ENCODE peak calls at places on chromosomes 12 and 14, in five cellular contexts. W, N, E, K and S are unnamed samples.

GRCh38 chr14:94906577-94906976 is 136.7 kb upstream of the GSC start:
- DNase-seq in W (no peak), N (no peak), E (no peak), K (no peak), S (no peak)

GRCh38 chr14:91396959-91397815 is 20.4 kb downstream of the CCDC88C start:
- DNase-seq in W (no peak), N (no peak), E (no peak), K (no peak), S (peak)

GRCh38 chr12:44654641-44655625 is 221.2 kb downstream of the NELL2 start:
- DNase-seq in W (no peak), N (no peak), E (no peak), K (no peak), S (peak)

GRCh38 chr14:32513571-32514009 is 184.5 kb downstream of the AKAP6 start:
- DNase-seq in W (peak), N (no peak), E (no peak), K (no peak), S (no peak)

GRCh38 chr14:66643344-66643743 is 135.4 kb downstream of the GPHN start:
- DNase-seq in W (peak), N (no peak), E (no peak), K (no peak), S (no peak)

GRCh38 chr12:15982471-15982870 is 71.3 kb downstream of the DERA start:
- DNase-seq in W (peak), N (peak), E (no peak), K (no peak), S (peak)

GRCh38 chr14:93619176-93619793 is 169.0 kb downstream of the PRIMA1 start:
- DNase-seq in W (peak), N (peak), E (peak), K (peak), S (peak)

GRCh38 chr12:119804011-119804641 is 73.0 kb downstream of the CIT start:
- DNase-seq in W (peak), N (peak), E (peak), K (peak), S (no peak)

GRCh38 chr12:77120695-77121094 is 55.3 kb upstream of the E2F7 start:
- DNase-seq in W (peak), N (no peak), E (no peak), K (no peak), S (no peak)
- H3K4me2 ChIP-seq in W (peak), N (peak), E (no peak), K (no peak), S (no peak)

GRCh38 chr14:77426396-77426795 is 3.1 kb upstream of the NOXRED1 start:
- DNase-seq in W (no peak), N (no peak), E (no peak), K (no peak), S (no peak)
- H3K4me3 ChIP-seq in W (no peak), N (no peak), E (no peak), K (no peak), S (no peak)

GRCh38 chr14:68482772-68483395 is 310.0 kb downstream of the ZFP36L1 start:
- DNase-seq in W (no peak), N (no peak), E (no peak), K (no peak), S (no peak)
- H3K4me2 ChIP-seq in W (no peak), N (no peak), E (no peak), K (no peak), S (no peak)

DNA sequence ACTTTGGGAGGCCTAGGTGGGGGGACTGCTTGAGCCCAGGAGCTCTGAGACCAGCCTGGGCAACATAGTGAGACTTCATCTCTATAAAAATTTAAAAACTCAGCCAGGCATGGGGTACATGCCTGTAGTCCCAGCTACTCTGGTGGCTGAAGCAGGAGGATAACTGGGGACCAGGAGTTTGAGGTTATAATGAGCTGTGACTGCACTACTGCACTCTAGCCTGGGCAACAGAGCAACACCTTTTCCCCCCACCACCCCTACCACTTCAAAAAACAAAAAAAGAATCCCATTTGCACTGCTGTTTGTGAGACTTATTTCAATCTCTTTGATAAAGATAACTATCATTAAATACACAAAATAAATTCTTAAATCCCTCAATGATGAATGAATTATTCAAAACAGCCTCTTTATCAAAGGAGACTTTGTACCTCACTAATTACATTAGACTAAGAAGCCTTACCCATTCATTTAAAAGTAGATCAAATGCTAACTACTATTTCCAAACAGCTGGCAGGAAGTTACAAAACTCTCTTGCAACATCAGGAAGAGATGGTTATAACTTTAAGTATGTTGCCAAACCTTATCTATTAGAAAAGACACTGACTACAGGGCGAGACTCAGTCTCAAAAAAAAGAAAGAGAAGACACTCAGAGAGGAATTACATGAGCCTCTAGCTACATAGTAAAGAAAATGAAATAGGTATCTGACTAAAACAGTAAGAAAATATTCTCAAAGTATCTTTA is 14.7 kb downstream of the BLTP3B start:
- DNase-seq in W (peak), N (no peak), E (no peak), K (no peak), S (peak)
- H3K4me3 ChIP-seq in W (no peak), N (no peak), E (no peak), K (no peak), S (no peak)

DNA sequence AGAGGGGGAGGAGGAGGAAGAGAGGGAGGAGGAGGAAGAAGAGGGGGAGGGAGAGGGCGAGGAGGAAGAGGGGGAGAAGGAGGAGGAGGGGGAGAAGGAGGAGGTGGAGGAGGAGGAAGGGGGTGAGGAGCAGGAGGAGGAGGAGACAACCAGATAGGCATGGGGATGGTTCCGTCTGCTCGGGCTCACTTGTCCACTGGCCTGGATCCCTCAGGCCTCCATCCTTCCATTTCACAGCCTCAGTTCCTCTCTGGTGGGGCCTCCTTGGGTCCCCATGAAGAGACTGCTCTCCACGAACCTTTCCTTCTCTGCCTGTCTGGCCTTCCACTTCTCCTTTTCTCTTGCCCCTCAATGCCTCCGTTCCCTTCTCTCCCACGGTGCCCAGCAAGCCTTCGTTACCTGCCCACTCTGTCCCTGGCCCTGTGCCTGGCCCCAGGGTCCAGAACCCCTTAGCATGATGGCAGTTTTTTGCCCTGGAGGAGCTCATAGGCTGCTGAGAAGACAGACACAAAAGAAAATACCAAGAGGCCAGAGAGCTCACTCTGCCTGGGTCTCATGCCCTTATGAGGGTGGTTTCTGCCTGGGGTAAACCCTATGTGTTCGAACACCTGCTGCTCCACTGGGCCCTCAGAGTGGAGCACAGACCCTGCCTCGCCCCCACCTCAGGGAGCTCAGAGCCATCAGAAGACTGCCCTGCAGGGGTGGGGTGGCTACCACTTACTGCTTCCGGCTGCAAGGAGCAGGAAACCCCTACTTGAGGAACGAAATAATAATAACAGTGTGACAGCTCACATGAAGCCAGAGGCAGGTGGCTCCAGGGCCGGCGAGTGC is 11.7 kb upstream of the CACNA2D4 start:
- DNase-seq in W (no peak), N (no peak), E (no peak), K (no peak), S (no peak)
- H3K4me2 ChIP-seq in W (no peak), N (no peak), E (no peak), K (no peak), S (peak)

GRCh38 chr12:89451876-89452275 is 72.7 kb downstream of the GALNT4 start:
- DNase-seq in W (peak), N (no peak), E (no peak), K (no peak), S (no peak)
- H3K4me3 ChIP-seq in W (no peak), N (no peak), E (no peak), K (no peak), S (no peak)

GRCh38 chr14:59360923-59361794 is 104.0 kb downstream of the GPR135 start:
- DNase-seq in W (peak), N (peak), E (peak), K (peak), S (peak)

GRCh38 chr14:59356783-59357182 is 108.4 kb downstream of the GPR135 start:
- DNase-seq in W (no peak), N (no peak), E (no peak), K (no peak), S (peak)

GRCh38 chr14:59359451-59360124 is 105.6 kb downstream of the GPR135 start:
- DNase-seq in W (no peak), N (no peak), E (no peak), K (no peak), S (peak)

GRCh38 chr14:59358105-59358504 is 107.1 kb downstream of the GPR135 start:
- DNase-seq in W (peak), N (peak), E (no peak), K (peak), S (no peak)

DNA sequence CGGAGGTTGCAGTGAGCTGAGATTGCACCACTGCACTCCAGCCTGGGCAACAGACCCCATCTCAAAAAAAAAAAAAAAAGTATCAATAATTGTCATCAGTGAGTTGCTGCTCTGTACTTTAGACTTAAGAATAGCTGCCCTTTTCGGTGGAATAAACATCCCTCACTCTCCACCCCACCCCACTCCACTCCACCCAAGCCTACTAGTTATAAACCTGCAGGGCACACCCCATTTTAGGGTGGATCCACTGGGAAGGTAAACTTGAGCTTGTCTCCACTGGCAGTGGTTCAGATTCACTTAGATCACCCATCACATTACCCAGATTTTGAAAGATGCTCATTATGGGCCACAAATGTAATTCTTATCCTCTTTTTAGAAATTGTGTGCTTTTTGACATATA is 106.4 kb downstream of the GPR135 start:
- DNase-seq in W (no peak), N (no peak), E (no peak), K (no peak), S (no peak)
- H3K4me2 ChIP-seq in W (no peak), N (peak), E (no peak), K (no peak), S (peak)

GRCh38 chr12:54173066-54173726 is 15.6 kb downstream of the SMUG1 start:
- DNase-seq in W (no peak), N (no peak), E (peak), K (no peak), S (no peak)
- H3K4me3 ChIP-seq in W (peak), N (no peak), E (peak), K (peak), S (no peak)

GRCh38 chr14:76930549-76930948 is 98.0 kb downstream of the IRF2BPL start:
- DNase-seq in W (no peak), N (no peak), E (no peak), K (no peak), S (no peak)

GRCh38 chr14:76931629-76932402 is 96.7 kb downstream of the IRF2BPL start:
- DNase-seq in W (no peak), N (no peak), E (no peak), K (no peak), S (no peak)

GRCh38 chr14:76928301-76928700 is 100.2 kb downstream of the IRF2BPL start:
- DNase-seq in W (no peak), N (no peak), E (no peak), K (no peak), S (no peak)

GRCh38 chr14:76926521-76927251 is 100.5 kb downstream of the LRRC74A start:
- DNase-seq in W (peak), N (no peak), E (no peak), K (no peak), S (peak)

GRCh38 chr14:76929927-76930326 is 98.6 kb downstream of the IRF2BPL start:
- DNase-seq in W (no peak), N (no peak), E (peak), K (no peak), S (no peak)
- H3K4me2 ChIP-seq in W (no peak), N (no peak), E (peak), K (no peak), S (no peak)